ENCODE peak calls at places on chromosome 3, in six cellular contexts. One of them, this sample, is unnamed.

GRCh38 chr3:13051066-13051465 is 22.2 kb downstream of the IQSEC1 start:
- DNase-seq in NAMALWA: no peak
- DNase-seq in midbrain: peak
- DNase-seq in NCI-H524: no peak
- DNase-seq in effector CD4-positive, alpha-beta T cell: no peak
- DNase-seq in D341Med: no peak
- DNase-seq in this sample: no peak

GRCh38 chr3:10602769-10603768 is 97.7 kb upstream of the ATP2B2 start:
- DNase-seq in NAMALWA: peak
- DNase-seq in midbrain: no peak
- DNase-seq in NCI-H524: peak
- DNase-seq in effector CD4-positive, alpha-beta T cell: peak
- DNase-seq in D341Med: no peak
- DNase-seq in this sample: no peak

GRCh38 chr3:189839576-189839975 is 208.4 kb downstream of the TP63 start:
- DNase-seq in NAMALWA: no peak
- DNase-seq in midbrain: no peak
- DNase-seq in NCI-H524: no peak
- DNase-seq in effector CD4-positive, alpha-beta T cell: no peak
- DNase-seq in D341Med: no peak
- DNase-seq in this sample: no peak

GRCh38 chr3:194618858-194619608 is 14.2 kb downstream of the TMEM44 start:
- DNase-seq in NAMALWA: no peak
- DNase-seq in midbrain: no peak
- DNase-seq in NCI-H524: no peak
- DNase-seq in effector CD4-positive, alpha-beta T cell: no peak
- DNase-seq in D341Med: no peak
- DNase-seq in this sample: no peak

GRCh38 chr3:61841111-61841845 is 279.9 kb downstream of the PTPRG start:
- DNase-seq in NAMALWA: no peak
- DNase-seq in midbrain: no peak
- DNase-seq in NCI-H524: no peak
- DNase-seq in effector CD4-positive, alpha-beta T cell: no peak
- DNase-seq in D341Med: no peak
- DNase-seq in this sample: no peak

GRCh38 chr3:54083901-54084300 is 38.5 kb upstream of the CACNA2D3 start:
- DNase-seq in NAMALWA: no peak
- DNase-seq in midbrain: no peak
- DNase-seq in NCI-H524: no peak
- DNase-seq in effector CD4-positive, alpha-beta T cell: no peak
- DNase-seq in D341Med: no peak
- DNase-seq in this sample: no peak

GRCh38 chr3:13277860-13278531 is 142.1 kb downstream of the NUP210 start:
- DNase-seq in NAMALWA: no peak
- DNase-seq in midbrain: no peak
- DNase-seq in NCI-H524: peak
- DNase-seq in effector CD4-positive, alpha-beta T cell: no peak
- DNase-seq in D341Med: no peak
- DNase-seq in this sample: no peak

GRCh38 chr3:183449391-183449790 is 21.0 kb upstream of the MCF2L2 start:
- DNase-seq in NAMALWA: peak
- DNase-seq in midbrain: peak
- DNase-seq in NCI-H524: peak
- DNase-seq in effector CD4-positive, alpha-beta T cell: no peak
- DNase-seq in D341Med: no peak
- DNase-seq in this sample: no peak

GRCh38 chr3:52195823-52196331 is 2.1 kb upstream of the ALAS1 start:
- DNase-seq in NAMALWA: no peak
- DNase-seq in midbrain: no peak
- DNase-seq in NCI-H524: no peak
- DNase-seq in effector CD4-positive, alpha-beta T cell: no peak
- DNase-seq in D341Med: no peak
- DNase-seq in this sample: no peak

GRCh38 chr3:36409862-36410261 is 29.6 kb downstream of the STAC start:
- DNase-seq in NAMALWA: no peak
- DNase-seq in midbrain: no peak
- DNase-seq in NCI-H524: no peak
- DNase-seq in effector CD4-positive, alpha-beta T cell: no peak
- DNase-seq in D341Med: no peak
- DNase-seq in this sample: no peak

GRCh38 chr3:164488893-164489292 is 589.4 kb downstream of the SI start:
- DNase-seq in NAMALWA: no peak
- DNase-seq in midbrain: no peak
- DNase-seq in NCI-H524: no peak
- DNase-seq in effector CD4-positive, alpha-beta T cell: no peak
- DNase-seq in D341Med: no peak
- DNase-seq in this sample: no peak

GRCh38 chr3:132317229-132317948 is at the start of gene ACP3:
- DNase-seq in NAMALWA: peak
- DNase-seq in midbrain: peak
- DNase-seq in NCI-H524: no peak
- DNase-seq in effector CD4-positive, alpha-beta T cell: no peak
- DNase-seq in D341Med: no peak
- DNase-seq in this sample: no peak

GRCh38 chr3:117526485-117527079 is 817.0 kb downstream of the TUSC7 start:
- DNase-seq in NAMALWA: peak
- DNase-seq in midbrain: peak
- DNase-seq in NCI-H524: peak
- DNase-seq in effector CD4-positive, alpha-beta T cell: no peak
- DNase-seq in D341Med: peak
- DNase-seq in this sample: no peak

GRCh38 chr3:156642750-156643728 is 31.4 kb upstream of the TIPARP start:
- DNase-seq in NAMALWA: no peak
- DNase-seq in midbrain: peak
- DNase-seq in NCI-H524: no peak
- DNase-seq in effector CD4-positive, alpha-beta T cell: no peak
- DNase-seq in D341Med: no peak
- DNase-seq in this sample: no peak

GRCh38 chr3:177827517-177828249 is 630.4 kb upstream of the TBL1XR1 start:
- DNase-seq in NAMALWA: no peak
- DNase-seq in midbrain: no peak
- DNase-seq in NCI-H524: no peak
- DNase-seq in effector CD4-positive, alpha-beta T cell: no peak
- DNase-seq in D341Med: no peak
- DNase-seq in this sample: no peak

GRCh38 chr3:122227036-122227781 is 43.7 kb downstream of the CASR start:
- DNase-seq in NAMALWA: no peak
- DNase-seq in midbrain: no peak
- DNase-seq in NCI-H524: no peak
- DNase-seq in effector CD4-positive, alpha-beta T cell: no peak
- DNase-seq in D341Med: no peak
- DNase-seq in this sample: no peak

GRCh38 chr3:52539010-52539653 is 2.7 kb downstream of the UQCC5 start:
- DNase-seq in NAMALWA: no peak
- DNase-seq in midbrain: no peak
- DNase-seq in NCI-H524: no peak
- DNase-seq in effector CD4-positive, alpha-beta T cell: no peak
- DNase-seq in D341Med: no peak
- DNase-seq in this sample: no peak

GRCh38 chr3:193780810-193781472 is 187.9 kb downstream of the OPA1 start:
- DNase-seq in NAMALWA: peak
- DNase-seq in midbrain: peak
- DNase-seq in NCI-H524: peak
- DNase-seq in effector CD4-positive, alpha-beta T cell: no peak
- DNase-seq in D341Med: peak
- DNase-seq in this sample: no peak

GRCh38 chr3:115100806-115101205 is 46.3 kb downstream of the ZBTB20 start:
- DNase-seq in NAMALWA: peak
- DNase-seq in midbrain: no peak
- DNase-seq in NCI-H524: no peak
- DNase-seq in effector CD4-positive, alpha-beta T cell: no peak
- DNase-seq in D341Med: no peak
- DNase-seq in this sample: no peak

GRCh38 chr3:195711813-195712534 is 8.8 kb upstream of the MUC20 start:
- DNase-seq in NAMALWA: peak
- DNase-seq in midbrain: no peak
- DNase-seq in NCI-H524: no peak
- DNase-seq in effector CD4-positive, alpha-beta T cell: no peak
- DNase-seq in D341Med: peak
- DNase-seq in this sample: no peak

GRCh38 chr3:32176989-32177701 is 61.3 kb upstream of the CMTM8 start:
- DNase-seq in NAMALWA: peak
- DNase-seq in midbrain: no peak
- DNase-seq in NCI-H524: no peak
- DNase-seq in effector CD4-positive, alpha-beta T cell: peak
- DNase-seq in D341Med: peak
- DNase-seq in this sample: no peak

GRCh38 chr3:13218541-13218908 is 145.3 kb upstream of the IQSEC1 start:
- DNase-seq in NAMALWA: no peak
- DNase-seq in midbrain: no peak
- DNase-seq in NCI-H524: no peak
- DNase-seq in effector CD4-positive, alpha-beta T cell: no peak
- DNase-seq in D341Med: no peak
- DNase-seq in this sample: no peak

GRCh38 chr3:172040976-172041963 is 1.9 kb downstream of the FNDC3B start:
- DNase-seq in NAMALWA: no peak
- DNase-seq in midbrain: no peak
- DNase-seq in NCI-H524: no peak
- DNase-seq in effector CD4-positive, alpha-beta T cell: no peak
- DNase-seq in D341Med: no peak
- DNase-seq in this sample: no peak

GRCh38 chr3:38555926-38556325 is 59.8 kb downstream of the EXOG start:
- DNase-seq in NAMALWA: no peak
- DNase-seq in midbrain: no peak
- DNase-seq in NCI-H524: no peak
- DNase-seq in effector CD4-positive, alpha-beta T cell: no peak
- DNase-seq in D341Med: no peak
- DNase-seq in this sample: no peak

GRCh38 chr3:44833394-44833793 is 28.3 kb upstream of the TMEM42 start:
- DNase-seq in NAMALWA: no peak
- DNase-seq in midbrain: no peak
- DNase-seq in NCI-H524: no peak
- DNase-seq in effector CD4-positive, alpha-beta T cell: no peak
- DNase-seq in D341Med: no peak
- DNase-seq in this sample: no peak

GRCh38 chr3:58321791-58322190 is 10.9 kb upstream of the PXK start:
- DNase-seq in NAMALWA: no peak
- DNase-seq in midbrain: no peak
- DNase-seq in NCI-H524: no peak
- DNase-seq in effector CD4-positive, alpha-beta T cell: no peak
- DNase-seq in D341Med: no peak
- DNase-seq in this sample: no peak

GRCh38 chr3:171860830-171861535 is 17.8 kb downstream of the TMEM212 start:
- DNase-seq in NAMALWA: no peak
- DNase-seq in midbrain: no peak
- DNase-seq in NCI-H524: no peak
- DNase-seq in effector CD4-positive, alpha-beta T cell: no peak
- DNase-seq in D341Med: no peak
- DNase-seq in this sample: no peak

GRCh38 chr3:43995078-43995928 is 246.4 kb upstream of the TOPAZ1 start:
- DNase-seq in NAMALWA: no peak
- DNase-seq in midbrain: no peak
- DNase-seq in NCI-H524: peak
- DNase-seq in effector CD4-positive, alpha-beta T cell: no peak
- DNase-seq in D341Med: peak
- DNase-seq in this sample: peak

GRCh38 chr3:184508938-184509337 is 52.6 kb upstream of the EPHB3 start:
- DNase-seq in NAMALWA: no peak
- DNase-seq in midbrain: no peak
- DNase-seq in NCI-H524: no peak
- DNase-seq in effector CD4-positive, alpha-beta T cell: no peak
- DNase-seq in D341Med: no peak
- DNase-seq in this sample: no peak

GRCh38 chr3:11711826-11712225 is 68.1 kb upstream of the VGLL4 start:
- DNase-seq in NAMALWA: no peak
- DNase-seq in midbrain: no peak
- DNase-seq in NCI-H524: peak
- DNase-seq in effector CD4-positive, alpha-beta T cell: no peak
- DNase-seq in D341Med: no peak
- DNase-seq in this sample: no peak

GRCh38 chr3:42214565-42215283 is 51.3 kb downstream of the CCK start:
- DNase-seq in NAMALWA: no peak
- DNase-seq in midbrain: no peak
- DNase-seq in NCI-H524: no peak
- DNase-seq in effector CD4-positive, alpha-beta T cell: no peak
- DNase-seq in D341Med: no peak
- DNase-seq in this sample: no peak

GRCh38 chr3:153835540-153835939 is 285.6 kb upstream of the ARHGEF26 start:
- DNase-seq in NAMALWA: peak
- DNase-seq in midbrain: no peak
- DNase-seq in NCI-H524: no peak
- DNase-seq in effector CD4-positive, alpha-beta T cell: no peak
- DNase-seq in D341Med: peak
- DNase-seq in this sample: no peak

GRCh38 chr3:49806838-49807237 is 3.8 kb downstream of the INKA1 start:
- DNase-seq in NAMALWA: no peak
- DNase-seq in midbrain: no peak
- DNase-seq in NCI-H524: no peak
- DNase-seq in effector CD4-positive, alpha-beta T cell: no peak
- DNase-seq in D341Med: no peak
- DNase-seq in this sample: no peak